ENCODE peak calls at places on chromosomes 3 and 15, in nine cellular contexts. One of them, this sample, is unnamed.

GRCh38 chr3:122920986-122921385 is 106.6 kb downstream of the SEMA5B start:
- DNase-seq in H1: no peak
- DNase-seq in Panc1: no peak
- DNase-seq in spleen: peak
- DNase-seq in prostate gland: no peak
- DNase-seq in HL-60: no peak
- DNase-seq in GM12878: no peak
- DNase-seq in GM12891: no peak
- DNase-seq in GM12892: no peak
- DNase-seq in this sample: no peak

GRCh38 chr3:133937756-133938601 is 42.3 kb upstream of the RAB6B start:
- DNase-seq in GM12892: no peak
- DNase-seq in H1: no peak
- DNase-seq in spleen: peak
- DNase-seq in GM12878: no peak
- DNase-seq in Panc1: no peak
- DNase-seq in HL-60: no peak
- DNase-seq in prostate gland: no peak
- DNase-seq in GM12891: no peak
- DNase-seq in this sample: no peak

GRCh38 chr3:49362579-49362978 is 4.4 kb upstream of the GPX1 start:
- DNase-seq in GM12892: no peak
- DNase-seq in H1: no peak
- DNase-seq in GM12891: no peak
- DNase-seq in spleen: peak
- DNase-seq in HL-60: no peak
- DNase-seq in prostate gland: no peak
- DNase-seq in Panc1: no peak
- DNase-seq in GM12878: no peak
- DNase-seq in this sample: no peak

GRCh38 chr15:74349241-74349766 is 18.1 kb downstream of the CYP11A1 start:
- DNase-seq in GM12891: no peak
- DNase-seq in H1: no peak
- DNase-seq in Panc1: no peak
- DNase-seq in spleen: no peak
- DNase-seq in GM12892: no peak
- DNase-seq in GM12878: no peak
- DNase-seq in prostate gland: no peak
- DNase-seq in HL-60: no peak
- DNase-seq in this sample: no peak

GRCh38 chr3:72673011-72673771 is 175.1 kb downstream of the SHQ1 start:
- DNase-seq in H1: no peak
- DNase-seq in HL-60: no peak
- DNase-seq in GM12891: no peak
- DNase-seq in spleen: peak
- DNase-seq in Panc1: no peak
- DNase-seq in prostate gland: no peak
- DNase-seq in GM12878: no peak
- DNase-seq in GM12892: no peak
- DNase-seq in this sample: no peak

GRCh38 chr15:77983091-77983707 is 94.3 kb downstream of the TBC1D2B start:
- DNase-seq in H1: no peak
- DNase-seq in HL-60: no peak
- DNase-seq in Panc1: no peak
- DNase-seq in prostate gland: no peak
- DNase-seq in GM12878: no peak
- DNase-seq in GM12891: no peak
- DNase-seq in GM12892: no peak
- DNase-seq in spleen: no peak
- DNase-seq in this sample: no peak

GRCh38 chr3:70851066-70851465 is 538.6 kb upstream of the MDFIC2 start:
- DNase-seq in Panc1: no peak
- DNase-seq in GM12891: no peak
- DNase-seq in H1: no peak
- DNase-seq in GM12878: no peak
- DNase-seq in prostate gland: no peak
- DNase-seq in spleen: no peak
- DNase-seq in GM12892: no peak
- DNase-seq in HL-60: no peak
- DNase-seq in this sample: no peak

GRCh38 chr3:195175076-195175475 is 95.9 kb downstream of the XXYLT1 start:
- DNase-seq in GM12891: no peak
- DNase-seq in GM12878: no peak
- DNase-seq in HL-60: no peak
- DNase-seq in H1: no peak
- DNase-seq in Panc1: no peak
- DNase-seq in spleen: no peak
- DNase-seq in prostate gland: no peak
- DNase-seq in GM12892: no peak
- DNase-seq in this sample: no peak

DNA sequence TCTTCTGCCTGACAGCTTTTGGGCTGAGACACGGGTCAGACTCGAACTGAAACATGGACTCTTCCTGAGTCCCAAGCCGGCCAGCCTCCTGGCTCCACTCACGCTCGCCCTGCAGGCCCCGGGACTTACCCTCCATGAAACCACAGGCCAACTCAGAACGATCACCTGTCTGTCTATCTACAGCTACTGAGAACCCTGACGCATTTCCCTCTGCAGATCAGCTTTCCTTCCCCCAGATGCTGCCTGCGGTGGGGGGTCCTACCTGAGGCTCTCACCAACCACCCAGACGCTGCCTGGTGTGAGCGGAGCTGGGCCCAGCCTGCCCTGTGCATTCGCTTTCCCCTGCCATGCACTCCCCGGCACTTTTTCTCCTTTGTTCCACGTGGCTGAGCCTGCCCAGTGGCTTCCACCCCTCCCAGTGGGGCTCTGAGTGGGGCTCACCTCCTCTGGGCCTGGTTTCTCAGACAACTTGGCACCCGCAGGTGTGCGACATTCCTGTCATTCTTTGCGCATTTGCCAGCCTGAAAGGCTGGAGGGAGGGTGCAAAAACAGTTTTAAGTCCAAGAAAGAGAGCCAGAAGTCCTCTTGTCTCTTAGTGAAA is 60.2 kb downstream of the PLXNA1 start:
- DNase-seq in H1: no peak
- DNase-seq in spleen: peak
- DNase-seq in Panc1: no peak
- DNase-seq in HL-60: no peak
- DNase-seq in GM12878: no peak
- DNase-seq in GM12891: no peak
- DNase-seq in GM12892: no peak
- DNase-seq in prostate gland: peak
- DNase-seq in this sample: no peak
- TF ChIP-seq POLR2AphosphoS5 in H1: no peak
- TF ChIP-seq POLR2AphosphoS5 in spleen: no peak
- TF ChIP-seq POLR2AphosphoS5 in Panc1: no peak
- TF ChIP-seq POLR2AphosphoS5 in HL-60: no peak
- TF ChIP-seq POLR2AphosphoS5 in GM12878: no peak
- TF ChIP-seq POLR2AphosphoS5 in GM12891: no peak
- TF ChIP-seq POLR2AphosphoS5 in GM12892: no peak
- TF ChIP-seq POLR2AphosphoS5 in prostate gland: peak
- TF ChIP-seq POLR2AphosphoS5 in this sample: no peak

GRCh38 chr3:178584722-178585121 is 48.5 kb downstream of the KCNMB2 start:
- DNase-seq in GM12878: no peak
- DNase-seq in spleen: no peak
- DNase-seq in prostate gland: no peak
- DNase-seq in Panc1: no peak
- DNase-seq in GM12892: no peak
- DNase-seq in H1: no peak
- DNase-seq in GM12891: no peak
- DNase-seq in HL-60: no peak
- DNase-seq in this sample: no peak

GRCh38 chr3:178585439-178585838 is 49.2 kb downstream of the KCNMB2 start:
- DNase-seq in GM12878: no peak
- DNase-seq in prostate gland: no peak
- DNase-seq in GM12891: no peak
- DNase-seq in GM12892: no peak
- DNase-seq in HL-60: no peak
- DNase-seq in spleen: no peak
- DNase-seq in Panc1: no peak
- DNase-seq in H1: no peak
- DNase-seq in this sample: peak

GRCh38 chr3:178583963-178584575 is 47.8 kb downstream of the KCNMB2 start:
- DNase-seq in H1: no peak
- DNase-seq in prostate gland: no peak
- DNase-seq in GM12891: no peak
- DNase-seq in GM12892: no peak
- DNase-seq in Panc1: no peak
- DNase-seq in spleen: no peak
- DNase-seq in GM12878: no peak
- DNase-seq in HL-60: no peak
- DNase-seq in this sample: no peak

GRCh38 chr3:178593786-178594185 is 57.5 kb downstream of the KCNMB2 start:
- DNase-seq in prostate gland: no peak
- DNase-seq in H1: no peak
- DNase-seq in Panc1: no peak
- DNase-seq in GM12892: no peak
- DNase-seq in GM12878: no peak
- DNase-seq in GM12891: no peak
- DNase-seq in spleen: no peak
- DNase-seq in HL-60: no peak
- DNase-seq in this sample: no peak

DNA sequence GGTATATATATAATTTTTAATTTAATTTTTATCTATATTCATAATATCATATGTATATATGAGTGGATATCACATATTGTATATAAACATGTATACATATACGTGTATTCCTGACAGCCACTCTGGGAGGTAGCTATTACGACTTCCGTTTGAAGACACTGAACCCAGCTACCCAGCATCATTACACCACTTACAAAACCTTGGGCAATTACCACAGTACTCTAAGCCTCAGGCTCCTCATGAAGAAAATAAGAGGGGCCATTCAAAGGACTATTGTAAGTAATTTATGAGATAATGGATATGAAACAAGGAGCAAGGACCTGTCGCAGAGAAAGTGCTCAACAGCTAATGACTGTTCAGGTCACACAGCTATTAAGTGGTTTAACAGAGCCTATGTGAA is 52.4 kb downstream of the KCNMB2 start:
- DNase-seq in GM12891: no peak
- DNase-seq in GM12892: no peak
- DNase-seq in H1: no peak
- DNase-seq in HL-60: no peak
- DNase-seq in GM12878: no peak
- DNase-seq in Panc1: no peak
- DNase-seq in spleen: no peak
- DNase-seq in prostate gland: no peak
- DNase-seq in this sample: no peak
- TF ChIP-seq POLR2AphosphoS5 in GM12891: no peak
- TF ChIP-seq POLR2AphosphoS5 in GM12892: no peak
- TF ChIP-seq POLR2AphosphoS5 in H1: no peak
- TF ChIP-seq POLR2AphosphoS5 in HL-60: no peak
- TF ChIP-seq POLR2AphosphoS5 in GM12878: no peak
- TF ChIP-seq POLR2AphosphoS5 in Panc1: no peak
- TF ChIP-seq POLR2AphosphoS5 in spleen: no peak
- TF ChIP-seq POLR2AphosphoS5 in prostate gland: no peak
- TF ChIP-seq POLR2AphosphoS5 in this sample: no peak

GRCh38 chr3:100003609-100004503 is 110.4 kb downstream of the FILIP1L start:
- DNase-seq in GM12878: no peak
- DNase-seq in GM12891: no peak
- DNase-seq in HL-60: no peak
- DNase-seq in H1: no peak
- DNase-seq in Panc1: no peak
- DNase-seq in GM12892: no peak
- DNase-seq in spleen: no peak
- DNase-seq in prostate gland: no peak
- DNase-seq in this sample: no peak

GRCh38 chr3:100004931-100005330 is 109.4 kb downstream of the FILIP1L start:
- DNase-seq in HL-60: no peak
- DNase-seq in H1: no peak
- DNase-seq in spleen: no peak
- DNase-seq in GM12891: no peak
- DNase-seq in GM12878: no peak
- DNase-seq in Panc1: no peak
- DNase-seq in prostate gland: no peak
- DNase-seq in GM12892: no peak
- DNase-seq in this sample: no peak

GRCh38 chr3:100001083-100001482 is 113.2 kb downstream of the FILIP1L start:
- DNase-seq in H1: no peak
- DNase-seq in Panc1: no peak
- DNase-seq in spleen: no peak
- DNase-seq in GM12891: no peak
- DNase-seq in HL-60: no peak
- DNase-seq in GM12892: no peak
- DNase-seq in GM12878: no peak
- DNase-seq in prostate gland: no peak
- DNase-seq in this sample: no peak

GRCh38 chr3:100001514-100002270 is 112.6 kb downstream of the FILIP1L start:
- DNase-seq in GM12878: no peak
- DNase-seq in HL-60: no peak
- DNase-seq in Panc1: no peak
- DNase-seq in H1: no peak
- DNase-seq in prostate gland: peak
- DNase-seq in spleen: no peak
- DNase-seq in GM12891: no peak
- DNase-seq in GM12892: no peak
- DNase-seq in this sample: no peak

DNA sequence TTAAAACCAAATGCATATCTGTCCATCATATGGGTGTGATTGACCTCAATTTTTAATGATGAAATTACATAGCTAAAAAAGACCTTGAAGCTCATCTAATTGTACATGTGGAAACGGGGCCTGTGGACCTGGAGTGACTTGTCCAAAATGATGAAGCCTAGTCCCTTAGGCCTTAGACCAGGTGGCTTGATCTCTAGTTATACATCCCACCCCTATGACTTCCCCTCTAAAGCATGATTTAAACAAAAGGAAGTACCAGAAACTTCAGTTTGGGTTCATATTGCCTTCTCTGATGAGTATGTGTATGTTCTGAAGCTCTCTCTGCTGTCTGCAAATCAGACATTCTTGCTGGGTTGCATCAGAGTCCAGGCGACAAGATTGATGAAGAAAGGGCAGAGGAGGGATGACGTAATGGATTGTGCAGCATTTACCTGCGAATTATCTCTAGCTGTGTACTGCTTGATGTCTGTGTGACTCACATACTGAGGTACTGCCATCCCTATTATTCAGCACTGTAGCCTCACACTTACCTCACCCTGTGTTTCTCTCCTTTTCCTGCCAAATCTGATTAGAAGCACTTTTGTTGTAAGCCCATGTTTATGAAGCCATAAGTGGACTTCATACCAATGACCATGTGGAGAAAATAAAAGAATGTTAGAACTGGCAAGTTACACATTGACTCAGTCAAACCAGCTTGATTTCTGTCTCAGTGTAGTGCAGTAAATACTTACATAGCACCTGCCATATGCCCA is 111.5 kb downstream of the FILIP1L start:
- DNase-seq in GM12891: no peak
- DNase-seq in GM12892: no peak
- DNase-seq in spleen: no peak
- DNase-seq in H1: no peak
- DNase-seq in Panc1: peak
- DNase-seq in prostate gland: peak
- DNase-seq in HL-60: peak
- DNase-seq in GM12878: no peak
- DNase-seq in this sample: no peak
- TF ChIP-seq POLR2AphosphoS5 in GM12891: no peak
- TF ChIP-seq POLR2AphosphoS5 in GM12892: no peak
- TF ChIP-seq POLR2AphosphoS5 in spleen: no peak
- TF ChIP-seq POLR2AphosphoS5 in H1: no peak
- TF ChIP-seq POLR2AphosphoS5 in Panc1: no peak
- TF ChIP-seq POLR2AphosphoS5 in prostate gland: peak
- TF ChIP-seq POLR2AphosphoS5 in HL-60: no peak
- TF ChIP-seq POLR2AphosphoS5 in GM12878: no peak
- TF ChIP-seq POLR2AphosphoS5 in this sample: peak

GRCh38 chr3:25785826-25786225 is 2.6 kb upstream of the NGLY1 start:
- DNase-seq in GM12878: no peak
- DNase-seq in HL-60: no peak
- DNase-seq in Panc1: no peak
- DNase-seq in prostate gland: no peak
- DNase-seq in GM12892: no peak
- DNase-seq in GM12891: no peak
- DNase-seq in spleen: no peak
- DNase-seq in H1: no peak
- DNase-seq in this sample: no peak

GRCh38 chr3:25789209-25789595 is 688 bp upstream of the OXSM start:
- DNase-seq in HL-60: no peak
- DNase-seq in spleen: no peak
- DNase-seq in H1: no peak
- DNase-seq in GM12878: no peak
- DNase-seq in GM12892: no peak
- DNase-seq in Panc1: no peak
- DNase-seq in GM12891: no peak
- DNase-seq in prostate gland: no peak
- DNase-seq in this sample: no peak

GRCh38 chr3:25787689-25788088 is 2.2 kb upstream of the OXSM start:
- DNase-seq in GM12892: no peak
- DNase-seq in GM12891: no peak
- DNase-seq in H1: no peak
- DNase-seq in HL-60: no peak
- DNase-seq in Panc1: no peak
- DNase-seq in prostate gland: no peak
- DNase-seq in GM12878: no peak
- DNase-seq in spleen: no peak
- DNase-seq in this sample: no peak

GRCh38 chr3:25784971-25785370 is 1.7 kb upstream of the NGLY1 start:
- DNase-seq in H1: no peak
- DNase-seq in GM12892: no peak
- DNase-seq in HL-60: no peak
- DNase-seq in Panc1: no peak
- DNase-seq in spleen: no peak
- DNase-seq in GM12891: no peak
- DNase-seq in GM12878: no peak
- DNase-seq in prostate gland: no peak
- DNase-seq in this sample: no peak

GRCh38 chr3:25789596-25790556 is at the start of gene OXSM:
- DNase-seq in HL-60: peak
- DNase-seq in spleen: peak
- DNase-seq in H1: no peak
- DNase-seq in GM12891: peak
- DNase-seq in prostate gland: peak
- DNase-seq in Panc1: no peak
- DNase-seq in GM12878: peak
- DNase-seq in GM12892: peak
- DNase-seq in this sample: peak
- TF ChIP-seq POLR2AphosphoS5 in HL-60: peak
- TF ChIP-seq POLR2AphosphoS5 in spleen: peak
- TF ChIP-seq POLR2AphosphoS5 in H1: no peak
- TF ChIP-seq POLR2AphosphoS5 in GM12891: peak
- TF ChIP-seq POLR2AphosphoS5 in prostate gland: peak
- TF ChIP-seq POLR2AphosphoS5 in Panc1: no peak
- TF ChIP-seq POLR2AphosphoS5 in GM12878: peak
- TF ChIP-seq POLR2AphosphoS5 in GM12892: peak
- TF ChIP-seq POLR2AphosphoS5 in this sample: peak

This sample was measured in SK-N-SH.